ENCODE peak calls at places on chromosomes 11 and 22, in five cellular contexts. V is CD8-positive, alpha-beta memory T cell; W is activated CD4-positive, alpha-beta T cell treated with anti-CD3 and anti-CD28 coated beads, Interleukin-2, amount 50 U/mL, for 4 hours; Q is iris pigment epithelial cell; K is heart right ventricle. Y is an unnamed sample.

GRCh38 chr11:72736452-72737069 is 15.6 kb downstream of the ARAP1 start:
- DNase-seq in Q (peak; percentile 55), W (peak; percentile 40), K (peak; percentile 56), V (peak; percentile 66), Y (peak; percentile 90)

GRCh38 chr22:37079158-37079557 is 27.6 kb downstream of the KCTD17 start:
- DNase-seq in W (peak; percentile 18), Q (no peak), V (no peak), K (no peak), Y (no peak)

GRCh38 chr11:128585498-128586238 is 1.7 kb downstream of the ETS1 start:
- DNase-seq in V (no peak), W (no peak), K (no peak), Q (no peak), Y (no peak)

GRCh38 chr11:1123970-1124369 is 33.8 kb upstream of the MUC5AC start:
- DNase-seq in V (no peak), W (no peak), K (no peak), Q (no peak), Y (no peak)

GRCh38 chr22:20203142-20204099 is 52.6 kb upstream of the CCDC188 start:
- DNase-seq in V (no peak), K (no peak), W (no peak), Q (no peak), Y (peak; percentile 36)

GRCh38 chr22:50084085-50084484 is 1.1 kb downstream of the MLC1 start:
- DNase-seq in Q (no peak), V (no peak), W (no peak), K (no peak), Y (no peak)

GRCh38 chr11:68011046-68011943 is 1.2 kb downstream of the ALDH3B1 start:
- DNase-seq in K (no peak), V (no peak), W (no peak), Q (no peak), Y (no peak)

GRCh38 chr11:22807855-22808558 is 21.6 kb downstream of the SVIP start:
- DNase-seq in K (no peak), W (no peak), V (no peak), Q (peak; percentile 58), Y (no peak)

GRCh38 chr11:96211433-96211832 is 131.6 kb downstream of the MAML2 start:
- DNase-seq in K (no peak), V (no peak), Q (no peak), W (no peak), Y (no peak)

Y was measured in mesenchymal stem cell.